ENCODE peak calls at places on chromosomes 6 and 20, in five cellular contexts. V is body of pancreas, Z is lower leg skin, B is cardiac fibroblast, L is tibial nerve. J is an unnamed sample.

GRCh38 chr20:19120569-19120968 is 91.9 kb upstream of the SLC24A3 start:
- DNase-seq in V (no peak), L (no peak), B (no peak), Z (no peak), J (no peak)

GRCh38 chr6:148874698-148875293 is 128.0 kb downstream of the UST start:
- DNase-seq in L (no peak), V (no peak), B (peak), Z (no peak), J (peak)

GRCh38 chr20:10216146-10216741 is 2.4 kb upstream of the SNAP25 start:
- DNase-seq in V (no peak), B (peak), Z (no peak), L (no peak), J (no peak)

GRCh38 chr20:5870462-5871021 is 79.8 kb downstream of the TRMT6 start:
- DNase-seq in V (no peak), Z (no peak), L (no peak), B (no peak), J (no peak)

GRCh38 chr6:147400968-147401367 is 107.5 kb upstream of the SAMD5 start:
- DNase-seq in V (no peak), L (no peak), Z (no peak), B (no peak), J (no peak)

GRCh38 chr20:12925214-12925755 is 83.5 kb upstream of the SPTLC3 start:
- DNase-seq in L (peak), Z (no peak), B (peak), V (peak), J (peak)

GRCh38 chr20:34390769-34391447 is 27.8 kb downstream of the ITCH start:
- DNase-seq in B (peak), L (peak), Z (no peak), V (peak), J (peak)

GRCh38 chr6:147298461-147298860 is 94.2 kb downstream of the STXBP5 start:
- DNase-seq in B (no peak), V (no peak), L (no peak), Z (no peak), J (no peak)

GRCh38 chr6:130655586-130655985 is 171.6 kb upstream of the SMLR1 start:
- DNase-seq in Z (no peak), L (no peak), V (no peak), B (no peak), J (no peak)

GRCh38 chr20:35206802-35207201 is 19.7 kb upstream of the MMP24 start:
- DNase-seq in Z (no peak), L (no peak), V (no peak), B (no peak), J (no peak)

GRCh38 chr20:47607208-47607613 is 105.5 kb downstream of the NCOA3 start:
- DNase-seq in B (peak), V (no peak), Z (no peak), L (no peak), J (no peak)

GRCh38 chr6:53327017-53327395 is 21.7 kb downstream of the ELOVL5 start:
- DNase-seq in B (no peak), Z (no peak), V (no peak), L (no peak), J (no peak)

GRCh38 chr6:30360139-30360538 is 15.2 kb downstream of the RPP21 start:
- DNase-seq in L (no peak), V (no peak), B (no peak), Z (no peak), J (no peak)

GRCh38 chr6:107985701-107986100 is 27.7 kb upstream of the SEC63 start:
- DNase-seq in L (no peak), B (no peak), V (no peak), Z (no peak), J (no peak)

GRCh38 chr6:170258395-170258794 is 32.5 kb downstream of the DLL1 start:
- DNase-seq in V (no peak), L (no peak), B (no peak), Z (no peak), J (no peak)

GRCh38 chr6:147150303-147150702 is 53.9 kb upstream of the STXBP5 start:
- DNase-seq in V (no peak), B (no peak), Z (no peak), L (no peak), J (no peak)

GRCh38 chr20:43579861-43580793 is 10.6 kb upstream of the IFT52 start:
- DNase-seq in L (no peak), V (no peak), B (peak), Z (no peak), J (no peak)

GRCh38 chr20:11497543-11497942 is 420.1 kb upstream of the BTBD3 start:
- DNase-seq in V (no peak), L (no peak), Z (no peak), B (no peak), J (no peak)

GRCh38 chr6:5401845-5402738 is 140.8 kb downstream of the FARS2 start:
- DNase-seq in V (no peak), Z (no peak), L (no peak), B (peak), J (no peak)

GRCh38 chr6:144757730-144758129 is 472.6 kb downstream of the UTRN start:
- DNase-seq in V (no peak), B (no peak), Z (no peak), L (no peak), J (no peak)

GRCh38 chr20:1375515-1375914 is 17.3 kb downstream of the FKBP1A start:
- DNase-seq in B (peak), L (no peak), Z (no peak), V (no peak), J (no peak)

GRCh38 chr6:138089325-138089724 is 17.9 kb downstream of the PERP start:
- DNase-seq in Z (no peak), B (no peak), L (no peak), V (no peak), J (no peak)

GRCh38 chr6:2560903-2561698 is 189.6 kb downstream of the MYLK4 start:
- DNase-seq in V (no peak), Z (no peak), B (no peak), L (no peak), J (no peak)

GRCh38 chr6:160129886-160130615 is 8.4 kb downstream of the SLC22A1 start:
- DNase-seq in V (no peak), Z (peak), B (no peak), L (no peak), J (no peak)

GRCh38 chr6:124960757-124961467 is 1.3 kb upstream of the RNF217 start:
- DNase-seq in B (peak), Z (no peak), L (no peak), V (no peak), J (no peak)

GRCh38 chr20:44720617-44720993 is 5.4 kb downstream of the CCN5 start:
- DNase-seq in Z (peak), L (no peak), B (peak), V (no peak), J (peak)

GRCh38 chr20:59013959-59014608 is 5.1 kb upstream of the TUBB1 start:
- DNase-seq in Z (no peak), B (no peak), V (no peak), L (no peak), J (no peak)

GRCh38 chr20:17613328-17614175 is 43.7 kb downstream of the DSTN start:
- DNase-seq in Z (peak), V (peak), L (no peak), B (no peak), J (no peak)

GRCh38 chr6:161281092-161281491 is 7.2 kb upstream of the AGPAT4 start:
- DNase-seq in Z (no peak), B (no peak), V (no peak), L (no peak), J (no peak)

GRCh38 chr6:15434263-15434662 is 188.4 kb downstream of the JARID2 start:
- DNase-seq in V (no peak), B (no peak), L (no peak), Z (peak), J (no peak)

GRCh38 chr6:9657994-9658393 is 756.9 kb downstream of the TFAP2A start:
- DNase-seq in B (no peak), Z (no peak), L (no peak), V (no peak), J (no peak)

GRCh38 chr20:13199279-13199678 is 21.8 kb upstream of the ISM1 start:
- DNase-seq in V (no peak), L (no peak), B (no peak), Z (no peak), J (no peak)

GRCh38 chr6:125927761-125928160 is 28.8 kb upstream of the HINT3 start:
- DNase-seq in L (no peak), B (no peak), Z (no peak), V (no peak), J (no peak)

GRCh38 chr20:23245553-23246128 is 105.0 kb upstream of the NXT1 start:
- DNase-seq in L (peak), B (peak), Z (peak), V (peak), J (no peak)

GRCh38 chr6:160421854-160422253 is 73.7 kb downstream of the SLC22A3 start:
- DNase-seq in Z (no peak), B (peak), V (no peak), L (peak), J (no peak)

GRCh38 chr6:105808571-105808970 is 277.6 kb upstream of the PRDM1 start:
- DNase-seq in Z (no peak), B (no peak), V (no peak), L (no peak), J (no peak)

GRCh38 chr6:136150961-136151360 is 99.2 kb downstream of the MTFR2 start:
- DNase-seq in V (no peak), L (no peak), B (no peak), Z (no peak), J (no peak)

DNA sequence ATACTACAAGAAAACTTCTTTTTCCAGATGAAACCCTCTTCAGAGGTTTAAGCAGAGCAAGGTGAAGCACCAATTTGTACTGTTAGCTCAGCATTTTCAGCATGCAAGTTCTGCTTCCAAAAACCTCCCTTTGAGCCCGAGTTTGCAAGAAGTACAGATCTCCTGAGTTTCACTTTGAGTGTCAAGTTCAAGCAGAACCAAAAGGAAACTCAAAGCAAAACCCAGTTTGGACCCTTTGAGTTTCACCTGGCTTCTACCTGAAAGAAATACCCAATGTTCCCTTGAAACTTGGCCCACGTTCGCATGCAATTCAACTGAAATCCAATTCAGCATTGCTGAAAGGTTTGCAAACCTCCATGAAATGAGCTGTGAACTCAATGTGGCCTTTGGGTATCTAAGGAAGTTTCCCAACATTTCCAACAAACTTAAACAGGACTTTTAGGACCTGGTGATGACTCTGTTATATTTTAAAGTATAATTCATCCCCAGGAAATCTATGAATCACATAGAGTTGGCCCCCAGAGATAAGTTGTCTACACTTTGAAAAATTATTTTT is 62.9 kb upstream of the HBS1L start:
- DNase-seq in B (no peak), Z (no peak), V (no peak), L (no peak), J (no peak)
- H3K4me3 ChIP-seq in B (no peak), Z (no peak), V (no peak), L (no peak), J (no peak)

GRCh38 chr6:45421700-45422540 is 44.2 kb upstream of the SUPT3H start:
- DNase-seq in V (peak), L (peak), Z (peak), B (peak), J (no peak)
- TF ChIP-seq CTCF in V (no peak), L (peak), Z (no peak), B (peak), J (peak)

GRCh38 chr6:167815296-167815980 is 11.3 kb upstream of the AFDN start:
- DNase-seq in L (no peak), Z (no peak), V (no peak), B (no peak), J (no peak)

GRCh38 chr6:167817016-167817415 is 9.7 kb upstream of the AFDN start:
- DNase-seq in Z (no peak), V (no peak), B (no peak), L (no peak), J (no peak)

GRCh38 chr6:167811040-167811439 is 15.7 kb upstream of the AFDN start:
- DNase-seq in Z (no peak), V (no peak), L (no peak), B (no peak), J (no peak)

GRCh38 chr6:167807200-167807599 is 19.5 kb upstream of the AFDN start:
- DNase-seq in L (no peak), V (no peak), B (no peak), Z (peak), J (no peak)

DNA sequence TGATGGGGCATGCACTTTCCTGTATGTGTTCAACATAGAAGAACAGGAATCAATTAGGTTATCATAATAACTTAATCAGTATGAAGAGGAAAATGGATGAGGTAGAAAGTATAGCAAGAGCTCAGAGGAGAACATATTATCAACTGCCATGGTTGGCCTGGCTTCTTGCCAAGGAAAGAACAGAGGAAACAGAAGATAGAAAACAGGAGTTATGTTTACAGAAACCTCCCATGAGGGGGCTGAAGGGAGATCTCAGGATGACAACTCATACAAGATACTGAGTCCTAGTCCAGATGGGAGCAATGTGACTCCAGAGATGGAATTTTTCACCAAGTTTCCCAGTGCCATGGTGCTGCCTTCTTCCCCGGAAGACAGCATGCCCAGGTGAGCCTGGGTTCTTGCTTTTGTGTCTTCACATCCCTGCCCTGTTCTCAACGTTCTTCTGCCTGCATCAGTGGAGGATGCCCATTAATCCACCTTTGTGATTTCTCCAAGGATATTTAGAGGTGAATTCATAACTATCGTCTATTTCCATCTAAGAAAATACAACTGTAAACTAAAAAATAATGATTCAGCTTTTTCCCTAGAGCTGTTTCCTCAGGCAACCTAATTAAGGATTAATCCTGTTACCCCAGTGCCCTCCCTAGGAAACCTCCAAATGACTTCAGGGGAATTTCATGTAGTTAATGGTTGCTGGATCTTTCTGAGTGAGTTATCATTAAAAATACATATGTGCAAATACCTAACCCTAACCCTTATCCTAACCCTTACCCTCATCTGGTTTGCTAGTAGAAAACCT is 14.8 kb upstream of the AFDN start:
- DNase-seq in B (peak), L (no peak), V (no peak), Z (no peak), J (no peak)
- H3K4me3 ChIP-seq in B (no peak), L (no peak), V (no peak), Z (no peak), J (no peak)

GRCh38 chr20:45892049-45892816 is 1.1 kb downstream of the CTSA start:
- DNase-seq in Z (no peak), L (no peak), V (no peak), B (peak), J (no peak)
- TF ChIP-seq CTCF in Z (no peak), L (no peak), V (no peak), B (peak), J (peak)

GRCh38 chr6:111589366-111589765 is 16.3 kb downstream of the TRAF3IP2 start:
- DNase-seq in B (peak), Z (no peak), V (no peak), L (no peak), J (peak)
- H3K4me3 ChIP-seq in B (no peak), Z (no peak), V (no peak), L (no peak), J (no peak)

GRCh38 chr6:34867484-34867883 is 20.4 kb downstream of the TAF11 start:
- DNase-seq in Z (no peak), B (peak), V (no peak), L (no peak), J (no peak)
- TF ChIP-seq CTCF in Z (no peak), B (no peak), V (no peak), L (no peak), J (no peak)

GRCh38 chr20:54223751-54224150 is 15.9 kb downstream of the PFDN4 start:
- DNase-seq in V (no peak), B (no peak), L (no peak), Z (no peak), J (no peak)
- H3K4me3 ChIP-seq in V (no peak), B (no peak), L (no peak), Z (no peak), J (no peak)

GRCh38 chr6:33814663-33814985 is 10.8 kb upstream of the MLN start:
- DNase-seq in B (no peak), V (no peak), Z (no peak), L (no peak), J (no peak)

GRCh38 chr6:33813246-33813904 is 9.6 kb upstream of the MLN start:
- DNase-seq in B (no peak), Z (no peak), L (no peak), V (no peak), J (no peak)

GRCh38 chr6:33813960-33814662 is 10.3 kb upstream of the MLN start:
- DNase-seq in V (no peak), L (no peak), B (no peak), Z (no peak), J (no peak)

GRCh38 chr6:33809619-33810018 is 5.8 kb upstream of the MLN start:
- DNase-seq in L (no peak), Z (no peak), B (no peak), V (no peak), J (no peak)

GRCh38 chr6:33812669-33813068 is 8.9 kb upstream of the MLN start:
- DNase-seq in B (peak), Z (no peak), L (no peak), V (peak), J (peak)
- TF ChIP-seq CTCF in B (peak), Z (no peak), L (peak), V (peak), J (peak)

GRCh38 chr20:62952373-62953166 is at the start of gene SLC17A9:
- DNase-seq in V (peak), L (peak), B (peak), Z (peak), J (peak)

GRCh38 chr20:62953839-62954703 is 1.6 kb downstream of the SLC17A9 start:
- DNase-seq in B (peak), Z (peak), L (peak), V (no peak), J (peak)

GRCh38 chr20:62951143-62951895 is 1.2 kb upstream of the SLC17A9 start:
- DNase-seq in Z (no peak), L (no peak), V (no peak), B (no peak), J (no peak)

GRCh38 chr20:62951896-62952372 is 575 bp upstream of the SLC17A9 start:
- DNase-seq in L (no peak), Z (no peak), B (no peak), V (no peak), J (no peak)

GRCh38 chr20:62953167-62953838 is 794 bp downstream of the SLC17A9 start:
- DNase-seq in B (no peak), V (no peak), L (no peak), Z (no peak), J (no peak)
- H3K4me3 ChIP-seq in B (peak), V (no peak), L (peak), Z (no peak), J (peak)

DNA sequence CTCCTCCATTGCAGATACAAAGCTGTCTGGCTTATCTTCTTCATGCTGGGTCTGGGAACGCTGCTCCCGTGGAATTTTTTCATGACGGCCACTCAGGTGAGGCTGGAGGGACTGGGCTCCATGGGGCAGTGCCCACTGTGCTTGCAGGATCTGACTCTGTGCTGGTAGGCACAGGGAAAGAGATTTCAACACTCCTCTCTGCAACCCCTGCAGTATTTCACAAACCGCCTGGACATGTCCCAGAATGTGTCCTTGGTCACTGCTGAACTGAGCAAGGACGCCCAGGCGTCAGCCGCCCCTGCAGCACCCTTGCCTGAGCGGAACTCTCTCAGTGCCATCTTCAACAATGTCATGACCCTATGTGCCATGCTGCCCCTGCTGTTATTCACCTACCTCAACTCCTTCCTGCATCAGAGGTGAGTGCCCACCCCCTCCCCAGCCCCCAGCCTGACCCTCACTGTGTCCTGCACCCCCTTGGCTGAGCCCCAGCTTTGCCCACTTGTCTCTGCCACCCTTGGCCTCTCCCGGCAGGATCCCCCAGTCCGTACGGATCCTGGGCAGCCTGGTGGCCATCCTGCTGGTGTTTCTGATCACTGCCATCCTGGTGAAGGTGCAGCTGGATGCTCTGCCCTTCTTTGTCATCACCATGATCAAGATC is 6.1 kb downstream of the SLC29A1 start:
- DNase-seq in Z (no peak), L (no peak), B (no peak), V (peak), J (no peak)
- TF ChIP-seq CTCF in Z (no peak), L (no peak), B (no peak), V (no peak), J (no peak)